ENCODE peak calls at places on chromosomes 11 and 22, in seven cellular contexts. V is neuronal stem cell; L is CD4-positive, alpha-beta memory T cell; Z is testis; R is heart left ventricle; T is mesenchymal stem cell; Q is transverse colon. U is an unnamed sample.

GRCh38 chr11:93738647-93739081 is 2.6 kb downstream of the TAF1D start:
- DNase-seq in V (no peak), L (no peak), Z (no peak), R (no peak), T (peak; percentile 41), Q (no peak), U (no peak)

GRCh38 chr22:49650336-49651241 is 177.1 kb downstream of the BRD1 start:
- DNase-seq in V (no peak), L (no peak), Z (no peak), R (no peak), T (no peak), Q (no peak), U (no peak)

GRCh38 chr11:15818132-15818842 is 538.1 kb downstream of the SOX6 start:
- DNase-seq in V (no peak), L (no peak), Z (peak; percentile 17), R (peak; percentile 49), T (no peak), Q (peak; percentile 41), U (no peak)

GRCh38 chr11:129709801-129710398 is 105.7 kb upstream of the TMEM45B start:
- DNase-seq in V (no peak), L (no peak), Z (peak; percentile 87), R (no peak), T (no peak), Q (no peak), U (no peak)

GRCh38 chr22:30046716-30047363 is 33.4 kb upstream of the HORMAD2 start:
- DNase-seq in V (no peak), L (no peak), Z (no peak), R (no peak), T (no peak), Q (no peak), U (no peak)

GRCh38 chr11:48101044-48101733 is 115.4 kb upstream of the OR4B1 start:
- DNase-seq in V (no peak), L (no peak), Z (no peak), R (no peak), T (no peak), Q (no peak), U (no peak)

GRCh38 chr22:42792453-42792908 is 64.6 kb downstream of the ARFGAP3 start:
- DNase-seq in V (no peak), L (no peak), Z (no peak), R (no peak), T (no peak), Q (no peak), U (no peak)

GRCh38 chr11:8338138-8338537 is 74.5 kb upstream of the LMO1 start:
- DNase-seq in V (no peak), L (no peak), Z (peak; percentile 69), R (peak; percentile 34), T (peak; percentile 41), Q (peak; percentile 61), U (peak; percentile 58)

GRCh38 chr22:38699143-38699542 is 1.6 kb downstream of the JOSD1 start:
- DNase-seq in V (no peak), L (no peak), Z (no peak), R (no peak), T (no peak), Q (no peak), U (no peak)

GRCh38 chr11:108278546-108278945 is 55.7 kb downstream of the ATM start:
- DNase-seq in V (no peak), L (no peak), Z (no peak), R (peak; percentile 18), T (no peak), Q (no peak), U (no peak)

GRCh38 chr11:85941380-85941973 is 86.3 kb downstream of the CCDC83 start:
- DNase-seq in V (peak; percentile 14), L (no peak), Z (peak; percentile 76), R (peak; percentile 51), T (peak; percentile 62), Q (peak; percentile 39), U (peak; percentile 40)

GRCh38 chr11:32071811-32072210 is 19.1 kb upstream of the RCN1 start:
- DNase-seq in V (peak; percentile 20), L (no peak), Z (peak; percentile 20), R (no peak), T (peak; percentile 66), Q (no peak), U (no peak)

GRCh38 chr22:31441652-31442051 is 42.2 kb downstream of the DRG1 start:
- DNase-seq in V (no peak), L (no peak), Z (no peak), R (no peak), T (no peak), Q (no peak), U (no peak)

GRCh38 chr11:69308531-69308930 is 14.6 kb downstream of the MYEOV start:
- DNase-seq in V (no peak), L (no peak), Z (no peak), R (no peak), T (no peak), Q (no peak), U (no peak)

GRCh38 chr22:40645579-40646197 is 9.2 kb upstream of the MRTFA start:
- DNase-seq in V (no peak), L (no peak), Z (no peak), R (no peak), T (no peak), Q (no peak), U (no peak)
- H3K27ac ChIP-seq in V (no peak overlapping the region), L (no peak overlapping the region), Z (peak overlapping the region; percentile 80), R (no peak overlapping the region), T (no peak overlapping the region), Q (peak overlapping the region; percentile 77), U (peak overlapping the region; percentile 80)

GRCh38 chr11:118162846-118163245 is 10.2 kb upstream of the SCN4B start:
- DNase-seq in V (no peak), L (no peak), Z (no peak), R (no peak), T (no peak), Q (no peak), U (no peak)
- H3K27me3 ChIP-seq in V (peaks cover 89% of the 10 kb centered on the region), L (peaks cover 12% of the 10 kb centered on the region), Z (no peaks in the 10 kb centered on the region), R (no peaks in the 10 kb centered on the region), T (peaks cover 86% of the 10 kb centered on the region), Q (peaks cover 49% of the 10 kb centered on the region), U (no peaks in the 10 kb centered on the region)

DNA sequence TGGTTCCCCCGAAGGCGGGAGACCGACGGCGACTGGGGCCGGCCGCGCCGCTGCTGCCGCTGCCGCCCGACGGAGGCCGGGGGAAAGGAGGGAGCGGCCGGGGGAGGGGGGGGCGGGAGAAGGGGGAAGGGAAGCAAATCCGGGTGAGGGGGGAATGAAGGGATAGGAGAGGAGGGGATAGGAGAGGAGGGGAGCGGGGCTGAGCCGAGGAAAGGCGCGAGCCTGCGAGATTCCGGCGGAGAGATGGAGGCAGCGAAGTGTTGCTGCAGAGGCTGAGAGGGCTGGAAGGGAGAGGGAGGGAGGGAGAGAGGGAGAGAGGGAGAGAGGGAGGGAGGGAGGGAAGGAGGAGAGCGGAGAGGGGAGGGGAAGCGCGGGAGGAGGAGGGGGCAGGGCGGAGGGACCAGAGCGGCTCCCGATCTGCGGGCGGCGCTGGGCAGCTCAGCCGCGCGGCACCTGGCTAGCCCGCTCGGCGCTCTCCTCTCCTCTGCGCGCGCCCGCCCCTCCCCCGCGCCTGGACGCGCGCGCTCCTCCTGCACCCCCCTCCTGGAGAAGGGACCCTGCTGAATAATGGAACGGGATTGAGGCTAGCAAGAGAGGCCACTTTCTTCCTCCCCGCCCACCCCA is 52.4 kb downstream of the SLC22A12 start:
- DNase-seq in V (no peak), L (no peak), Z (peak; percentile 61), R (no peak), T (no peak), Q (no peak), U (no peak)
- H3K27ac ChIP-seq in V (no peak overlapping the region), L (no peak overlapping the region), Z (peak overlapping the region; percentile 59), R (no peak overlapping the region), T (no peak overlapping the region), Q (no peak overlapping the region), U (no peak overlapping the region)

DNA sequence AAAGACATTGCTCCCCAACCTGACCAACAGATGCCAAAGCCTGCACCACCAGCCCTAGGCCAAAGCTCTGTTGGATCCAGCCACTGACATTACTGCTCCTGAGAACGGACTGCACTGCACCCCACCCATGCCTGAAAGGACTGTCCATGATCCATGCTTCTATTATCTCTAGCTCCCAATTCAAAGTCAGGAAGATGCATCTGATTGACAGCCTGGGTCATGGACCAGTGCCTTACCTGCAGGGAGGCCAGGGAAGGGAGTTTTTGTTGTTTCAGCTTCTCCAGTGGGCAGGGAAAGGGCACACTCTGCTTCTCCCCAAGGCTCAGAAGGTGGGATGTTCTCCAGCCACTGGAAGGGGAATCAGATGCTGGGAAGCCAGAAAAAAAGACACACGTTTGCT is 4.8 kb upstream of the PRDM11 start:
- DNase-seq in V (no peak), L (no peak), Z (no peak), R (no peak), T (no peak), Q (no peak), U (no peak)
- H3K27me3 ChIP-seq in V (peaks cover 36% of the 10 kb centered on the region), L (peaks cover 9% of the 10 kb centered on the region), Z (no peaks in the 10 kb centered on the region), R (no peaks in the 10 kb centered on the region), T (peaks cover 46% of the 10 kb centered on the region), Q (no peaks in the 10 kb centered on the region), U (peaks cover 12% of the 10 kb centered on the region)

DNA sequence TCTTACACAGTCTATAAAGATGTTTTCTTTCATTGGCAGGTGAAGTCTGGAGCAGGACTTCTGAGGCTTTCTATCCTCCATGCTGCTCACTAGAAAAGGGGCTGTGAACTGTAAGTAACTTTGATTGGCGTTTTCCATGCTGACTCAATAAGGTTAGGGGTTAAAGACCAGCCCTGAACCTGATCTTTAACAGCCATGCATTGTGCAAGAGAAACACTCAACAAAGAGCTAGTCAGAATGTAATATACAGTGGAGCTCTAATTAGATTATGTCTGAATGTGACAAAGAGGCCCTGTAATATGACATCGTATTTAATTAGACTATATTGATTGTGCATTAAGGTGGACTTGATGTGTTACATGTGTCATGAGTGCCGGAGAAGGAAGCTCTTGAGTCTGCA is 70.5 kb downstream of the PKNOX2 start:
- DNase-seq in V (peak; percentile 64), L (no peak), Z (no peak), R (no peak), T (no peak), Q (no peak), U (no peak)
- H3K27ac ChIP-seq in V (no peak overlapping the region), L (no peak overlapping the region), Z (no peak overlapping the region), R (no peak overlapping the region), T (no peak overlapping the region), Q (no peak overlapping the region), U (no peak overlapping the region)